ENCODE peak calls at places on chromosomes 11 and 22, in four cellular contexts. S is NCI-H1105 treated with DMSO at 0.1 percent for 48 hours, Q is lung, T is transverse colon. G is an unnamed sample.

GRCh38 chr11:104678408-104678807 is 219.9 kb downstream of the CASP12 start:
- DNase-seq in T (no peak), S (no peak), Q (no peak), G (no peak)

GRCh38 chr11:73715551-73715950 is 45.3 kb downstream of the RAB6A start:
- DNase-seq in Q (no peak), T (no peak), S (no peak), G (no peak)

GRCh38 chr22:40844951-40845350 is 11.5 kb downstream of the ST13 start:
- DNase-seq in S (no peak), Q (no peak), T (no peak), G (no peak)

GRCh38 chr11:86261328-86261727 is 16.8 kb downstream of the EED start:
- DNase-seq in Q (no peak), S (no peak), T (no peak), G (no peak)

GRCh38 chr22:24006914-24007214 is 1.6 kb upstream of the GSTT4 start:
- DNase-seq in T (no peak), S (no peak), Q (no peak), G (no peak)

GRCh38 chr11:62599909-62600308 is 1.8 kb downstream of the MTA2 start:
- DNase-seq in Q (no peak), S (peak), T (no peak), G (peak)

GRCh38 chr11:47714554-47715081 is 551 bp downstream of the AGBL2 start:
- DNase-seq in S (peak), Q (peak), T (peak), G (peak)

GRCh38 chr11:72287293-72287692 is 43.3 kb upstream of the PHOX2A start:
- DNase-seq in T (no peak), S (no peak), Q (no peak), G (no peak)

GRCh38 chr11:70399681-70400112 is 1.4 kb downstream of the CTTN start:
- DNase-seq in T (peak), S (no peak), Q (peak), G (no peak)

GRCh38 chr11:115996808-115997188 is 492.6 kb upstream of the CADM1 start:
- DNase-seq in S (no peak), Q (no peak), T (no peak), G (no peak)

GRCh38 chr22:24124247-24124646 is 57.0 kb upstream of the SUSD2 start:
- DNase-seq in T (no peak), Q (no peak), S (no peak), G (peak)